ENCODE peak calls at places on chromosomes 7 and 10, in five cellular contexts. V is SW480, H is posterior vena cava, D is mucosa of gallbladder, Y is ELR. Q is an unnamed sample.
A peak's percentile ranks its signal among the peaks of the same experiment; 100 is the strongest.

GRCh38 chr7:33873981-33874750 is 31.2 kb upstream of the BMPER start:
- DNase-seq in Y (peak; percentile 95), D (no peak), V (peak; percentile 38), H (no peak), Q (no peak)

GRCh38 chr7:41979834-41980307 is 257.1 kb downstream of the GLI3 start:
- DNase-seq in D (peak; percentile 25), V (peak; percentile 43), Y (peak; percentile 63), H (no peak), Q (no peak)

GRCh38 chr10:122293156-122293978 is 22.3 kb downstream of the BTBD16 start:
- DNase-seq in Y (no peak), H (no peak), D (no peak), V (peak; percentile 39), Q (no peak)

GRCh38 chr10:116207180-116207579 is 65.8 kb downstream of the GFRA1 start:
- DNase-seq in D (no peak), Y (no peak), H (no peak), V (no peak), Q (no peak)

GRCh38 chr10:131354380-131354779 is 42.9 kb upstream of the TCERG1L start:
- DNase-seq in D (no peak), V (no peak), H (no peak), Y (no peak), Q (no peak)

GRCh38 chr10:78524941-78525340 is 491.3 kb downstream of the RPS24 start:
- DNase-seq in Y (no peak), V (no peak), D (no peak), H (no peak), Q (peak; percentile 39)

GRCh38 chr7:43785425-43785824 is 26.9 kb downstream of the BLVRA start:
- DNase-seq in D (peak; percentile 74), Y (peak; percentile 93), H (peak; percentile 26), V (no peak), Q (peak; percentile 14)

GRCh38 chr10:14032406-14032998 is 298.2 kb downstream of the FRMD4A start:
- DNase-seq in Y (peak; percentile 26), V (no peak), H (no peak), D (no peak), Q (no peak)

GRCh38 chr7:106731207-106731606 is 70.2 kb upstream of the CCDC71L start:
- DNase-seq in H (no peak), Y (no peak), V (no peak), D (no peak), Q (no peak)

GRCh38 chr7:64999165-65000004 is 7.1 kb downstream of the ERV3-1 start:
- DNase-seq in Y (no peak), H (no peak), V (no peak), D (peak; percentile 51), Q (no peak)

GRCh38 chr7:158814637-158815036 is 14.7 kb downstream of the ESYT2 start:
- DNase-seq in D (no peak), Y (no peak), H (no peak), V (no peak), Q (no peak)

Q was measured in mesenteric fat pad.